ENCODE peak calls at places on chromosomes 6 and 20, in ten cellular contexts. One of them, this sample, is unnamed.

GRCh38 chr6:43828711-43829110 is 58.7 kb downstream of the VEGFA start:
- DNase-seq in cardiac fibroblast: no peak
- DNase-seq in body of pancreas: no peak
- DNase-seq in GM13977: peak; percentile 43
- DNase-seq in progenitor cell of endocrine pancreas: no peak
- DNase-seq in AG04450: no peak
- DNase-seq in heart right ventricle: no peak
- DNase-seq in astrocyte of the cerebellum: no peak
- DNase-seq in psoas muscle: no peak
- DNase-seq in fibroblast of the aortic adventitia: no peak
- DNase-seq in this sample: no peak

GRCh38 chr20:58496429-58496769 is 18.8 kb downstream of the APCDD1L start:
- DNase-seq in cardiac fibroblast: no peak
- DNase-seq in body of pancreas: no peak
- DNase-seq in GM13977: no peak
- DNase-seq in progenitor cell of endocrine pancreas: no peak
- DNase-seq in AG04450: no peak
- DNase-seq in heart right ventricle: no peak
- DNase-seq in astrocyte of the cerebellum: no peak
- DNase-seq in psoas muscle: no peak
- DNase-seq in fibroblast of the aortic adventitia: no peak
- DNase-seq in this sample: no peak

GRCh38 chr6:7085911-7086310 is 21.9 kb upstream of the RREB1 start:
- DNase-seq in cardiac fibroblast: peak; percentile 7
- DNase-seq in body of pancreas: peak; percentile 43
- DNase-seq in GM13977: no peak
- DNase-seq in progenitor cell of endocrine pancreas: no peak
- DNase-seq in AG04450: no peak
- DNase-seq in heart right ventricle: peak; percentile 27
- DNase-seq in astrocyte of the cerebellum: no peak
- DNase-seq in psoas muscle: peak; percentile 71
- DNase-seq in fibroblast of the aortic adventitia: no peak
- DNase-seq in this sample: no peak

GRCh38 chr20:6940052-6940451 is 172.6 kb downstream of the BMP2 start:
- DNase-seq in cardiac fibroblast: peak; percentile 1
- DNase-seq in body of pancreas: peak; percentile 3
- DNase-seq in GM13977: no peak
- DNase-seq in progenitor cell of endocrine pancreas: no peak
- DNase-seq in AG04450: no peak
- DNase-seq in heart right ventricle: no peak
- DNase-seq in astrocyte of the cerebellum: no peak
- DNase-seq in psoas muscle: no peak
- DNase-seq in fibroblast of the aortic adventitia: peak; percentile 18
- DNase-seq in this sample: no peak

GRCh38 chr20:62991196-62991807 is 15.5 kb downstream of the BHLHE23 start:
- DNase-seq in cardiac fibroblast: no peak
- DNase-seq in body of pancreas: no peak
- DNase-seq in GM13977: no peak
- DNase-seq in progenitor cell of endocrine pancreas: no peak
- DNase-seq in AG04450: no peak
- DNase-seq in heart right ventricle: no peak
- DNase-seq in astrocyte of the cerebellum: no peak
- DNase-seq in psoas muscle: no peak
- DNase-seq in fibroblast of the aortic adventitia: no peak
- DNase-seq in this sample: no peak

GRCh38 chr6:38567436-38567835 is 72.3 kb downstream of the BTBD9 start:
- DNase-seq in cardiac fibroblast: peak; percentile 91
- DNase-seq in body of pancreas: peak; percentile 41
- DNase-seq in GM13977: no peak
- DNase-seq in progenitor cell of endocrine pancreas: no peak
- DNase-seq in AG04450: peak; percentile 72
- DNase-seq in heart right ventricle: peak; percentile 74
- DNase-seq in astrocyte of the cerebellum: peak; percentile 80
- DNase-seq in psoas muscle: peak; percentile 85
- DNase-seq in fibroblast of the aortic adventitia: peak; percentile 94
- DNase-seq in this sample: no peak

GRCh38 chr20:18279231-18279630 is 9.1 kb upstream of the ZNF133 start:
- DNase-seq in cardiac fibroblast: no peak
- DNase-seq in body of pancreas: no peak
- DNase-seq in GM13977: no peak
- DNase-seq in progenitor cell of endocrine pancreas: no peak
- DNase-seq in AG04450: no peak
- DNase-seq in heart right ventricle: no peak
- DNase-seq in astrocyte of the cerebellum: no peak
- DNase-seq in psoas muscle: no peak
- DNase-seq in fibroblast of the aortic adventitia: no peak
- DNase-seq in this sample: no peak

GRCh38 chr6:37092851-37093727 is 76.9 kb upstream of the PIM1 start:
- DNase-seq in cardiac fibroblast: no peak
- DNase-seq in body of pancreas: peak; percentile 41
- DNase-seq in GM13977: no peak
- DNase-seq in progenitor cell of endocrine pancreas: no peak
- DNase-seq in AG04450: no peak
- DNase-seq in heart right ventricle: no peak
- DNase-seq in astrocyte of the cerebellum: no peak
- DNase-seq in psoas muscle: peak; percentile 58
- DNase-seq in fibroblast of the aortic adventitia: peak; percentile 71
- DNase-seq in this sample: no peak

GRCh38 chr6:15327271-15327670 is 81.4 kb downstream of the JARID2 start:
- DNase-seq in cardiac fibroblast: no peak
- DNase-seq in body of pancreas: peak; percentile 30
- DNase-seq in GM13977: no peak
- DNase-seq in progenitor cell of endocrine pancreas: no peak
- DNase-seq in AG04450: no peak
- DNase-seq in heart right ventricle: no peak
- DNase-seq in astrocyte of the cerebellum: no peak
- DNase-seq in psoas muscle: no peak
- DNase-seq in fibroblast of the aortic adventitia: peak; percentile 18
- DNase-seq in this sample: no peak

GRCh38 chr6:110951986-110952794 is 6.3 kb upstream of the GTF3C6 start:
- DNase-seq in cardiac fibroblast: peak; percentile 62
- DNase-seq in body of pancreas: no peak
- DNase-seq in GM13977: no peak
- DNase-seq in progenitor cell of endocrine pancreas: no peak
- DNase-seq in AG04450: no peak
- DNase-seq in heart right ventricle: no peak
- DNase-seq in astrocyte of the cerebellum: no peak
- DNase-seq in psoas muscle: no peak
- DNase-seq in fibroblast of the aortic adventitia: peak; percentile 77
- DNase-seq in this sample: no peak

GRCh38 chr6:51265426-51265825 is 446.8 kb downstream of the TFAP2B start:
- DNase-seq in cardiac fibroblast: no peak
- DNase-seq in body of pancreas: peak; percentile 35
- DNase-seq in GM13977: no peak
- DNase-seq in progenitor cell of endocrine pancreas: no peak
- DNase-seq in AG04450: no peak
- DNase-seq in heart right ventricle: no peak
- DNase-seq in astrocyte of the cerebellum: no peak
- DNase-seq in psoas muscle: no peak
- DNase-seq in fibroblast of the aortic adventitia: no peak
- DNase-seq in this sample: no peak

GRCh38 chr6:20126789-20127653 is 85.2 kb downstream of the MBOAT1 start:
- DNase-seq in cardiac fibroblast: peak; percentile 62
- DNase-seq in body of pancreas: peak; percentile 50
- DNase-seq in GM13977: peak; percentile 61
- DNase-seq in progenitor cell of endocrine pancreas: peak; percentile 64
- DNase-seq in AG04450: peak; percentile 11
- DNase-seq in heart right ventricle: peak; percentile 76
- DNase-seq in astrocyte of the cerebellum: peak; percentile 13
- DNase-seq in psoas muscle: peak; percentile 81
- DNase-seq in fibroblast of the aortic adventitia: peak; percentile 68
- DNase-seq in this sample: peak; percentile 39

GRCh38 chr20:56978475-56978874 is 288.0 kb downstream of the BMP7 start:
- DNase-seq in cardiac fibroblast: no peak
- DNase-seq in body of pancreas: peak; percentile 5
- DNase-seq in GM13977: no peak
- DNase-seq in progenitor cell of endocrine pancreas: no peak
- DNase-seq in AG04450: no peak
- DNase-seq in heart right ventricle: no peak
- DNase-seq in astrocyte of the cerebellum: no peak
- DNase-seq in psoas muscle: no peak
- DNase-seq in fibroblast of the aortic adventitia: no peak
- DNase-seq in this sample: no peak

GRCh38 chr20:45049904-45050471 is 50.9 kb downstream of the KCNS1 start:
- DNase-seq in cardiac fibroblast: no peak
- DNase-seq in body of pancreas: no peak
- DNase-seq in GM13977: no peak
- DNase-seq in progenitor cell of endocrine pancreas: no peak
- DNase-seq in AG04450: no peak
- DNase-seq in heart right ventricle: no peak
- DNase-seq in astrocyte of the cerebellum: no peak
- DNase-seq in psoas muscle: no peak
- DNase-seq in fibroblast of the aortic adventitia: no peak
- DNase-seq in this sample: no peak

GRCh38 chr20:16759161-16759523 is 11.0 kb downstream of the OTOR start:
- DNase-seq in cardiac fibroblast: no peak
- DNase-seq in body of pancreas: no peak
- DNase-seq in GM13977: no peak
- DNase-seq in progenitor cell of endocrine pancreas: no peak
- DNase-seq in AG04450: no peak
- DNase-seq in heart right ventricle: no peak
- DNase-seq in astrocyte of the cerebellum: no peak
- DNase-seq in psoas muscle: no peak
- DNase-seq in fibroblast of the aortic adventitia: peak; percentile 13
- DNase-seq in this sample: no peak

GRCh38 chr6:50816115-50816675 is 2.5 kb upstream of the TFAP2B start:
- DNase-seq in cardiac fibroblast: peak; percentile 73
- DNase-seq in body of pancreas: peak; percentile 68
- DNase-seq in GM13977: peak; percentile 77
- DNase-seq in progenitor cell of endocrine pancreas: peak; percentile 71
- DNase-seq in AG04450: peak; percentile 13
- DNase-seq in heart right ventricle: peak; percentile 42
- DNase-seq in astrocyte of the cerebellum: peak; percentile 66
- DNase-seq in psoas muscle: peak; percentile 72
- DNase-seq in fibroblast of the aortic adventitia: peak; percentile 74
- DNase-seq in this sample: no peak

GRCh38 chr20:35821807-35822242 is 50.0 kb downstream of the PHF20 start:
- DNase-seq in cardiac fibroblast: peak; percentile 65
- DNase-seq in body of pancreas: no peak
- DNase-seq in GM13977: no peak
- DNase-seq in progenitor cell of endocrine pancreas: no peak
- DNase-seq in AG04450: no peak
- DNase-seq in heart right ventricle: no peak
- DNase-seq in astrocyte of the cerebellum: peak; percentile 34
- DNase-seq in psoas muscle: no peak
- DNase-seq in fibroblast of the aortic adventitia: peak; percentile 76
- DNase-seq in this sample: no peak

GRCh38 chr6:7593234-7593633 is 3.2 kb downstream of the SNRNP48 start:
- DNase-seq in cardiac fibroblast: no peak
- DNase-seq in body of pancreas: no peak
- DNase-seq in GM13977: no peak
- DNase-seq in progenitor cell of endocrine pancreas: no peak
- DNase-seq in AG04450: no peak
- DNase-seq in heart right ventricle: no peak
- DNase-seq in astrocyte of the cerebellum: no peak
- DNase-seq in psoas muscle: no peak
- DNase-seq in fibroblast of the aortic adventitia: no peak
- DNase-seq in this sample: no peak

GRCh38 chr6:119749341-119749740 is 399.8 kb upstream of the MAN1A1 start:
- DNase-seq in cardiac fibroblast: no peak
- DNase-seq in body of pancreas: no peak
- DNase-seq in GM13977: no peak
- DNase-seq in progenitor cell of endocrine pancreas: no peak
- DNase-seq in AG04450: no peak
- DNase-seq in heart right ventricle: no peak
- DNase-seq in astrocyte of the cerebellum: no peak
- DNase-seq in psoas muscle: no peak
- DNase-seq in fibroblast of the aortic adventitia: no peak
- DNase-seq in this sample: no peak

GRCh38 chr6:158799051-158799792 is 19.9 kb downstream of the EZR start:
- DNase-seq in cardiac fibroblast: peak; percentile 58
- DNase-seq in body of pancreas: peak; percentile 96
- DNase-seq in GM13977: no peak
- DNase-seq in progenitor cell of endocrine pancreas: no peak
- DNase-seq in AG04450: no peak
- DNase-seq in heart right ventricle: no peak
- DNase-seq in astrocyte of the cerebellum: no peak
- DNase-seq in psoas muscle: no peak
- DNase-seq in fibroblast of the aortic adventitia: peak; percentile 82
- DNase-seq in this sample: no peak
- TF ChIP-seq CTCF in cardiac fibroblast: no peak
- TF ChIP-seq CTCF in body of pancreas: peak; percentile 59
- TF ChIP-seq CTCF in GM13977: no peak
- TF ChIP-seq CTCF in progenitor cell of endocrine pancreas: no peak
- TF ChIP-seq CTCF in AG04450: no peak
- TF ChIP-seq CTCF in heart right ventricle: peak; percentile 13
- TF ChIP-seq CTCF in astrocyte of the cerebellum: no peak
- TF ChIP-seq CTCF in psoas muscle: no peak
- TF ChIP-seq CTCF in fibroblast of the aortic adventitia: no peak
- TF ChIP-seq CTCF in this sample: no peak

GRCh38 chr6:142071981-142072380 is 60.7 kb upstream of the GJE1 start:
- DNase-seq in cardiac fibroblast: no peak
- DNase-seq in body of pancreas: no peak
- DNase-seq in GM13977: no peak
- DNase-seq in progenitor cell of endocrine pancreas: no peak
- DNase-seq in AG04450: no peak
- DNase-seq in heart right ventricle: no peak
- DNase-seq in astrocyte of the cerebellum: no peak
- DNase-seq in psoas muscle: no peak
- DNase-seq in fibroblast of the aortic adventitia: no peak
- DNase-seq in this sample: no peak
- TF ChIP-seq CTCF in cardiac fibroblast: peak; percentile 12
- TF ChIP-seq CTCF in body of pancreas: no peak
- TF ChIP-seq CTCF in GM13977: no peak
- TF ChIP-seq CTCF in progenitor cell of endocrine pancreas: no peak
- TF ChIP-seq CTCF in AG04450: peak; percentile 17
- TF ChIP-seq CTCF in heart right ventricle: no peak
- TF ChIP-seq CTCF in astrocyte of the cerebellum: no peak
- TF ChIP-seq CTCF in psoas muscle: no peak
- TF ChIP-seq CTCF in fibroblast of the aortic adventitia: no peak
- TF ChIP-seq CTCF in this sample: no peak

GRCh38 chr20:11098888-11099287 is 425.1 kb upstream of the JAG1 start:
- DNase-seq in cardiac fibroblast: no peak
- DNase-seq in body of pancreas: no peak
- DNase-seq in GM13977: no peak
- DNase-seq in progenitor cell of endocrine pancreas: no peak
- DNase-seq in AG04450: no peak
- DNase-seq in heart right ventricle: no peak
- DNase-seq in astrocyte of the cerebellum: no peak
- DNase-seq in psoas muscle: no peak
- DNase-seq in fibroblast of the aortic adventitia: no peak
- DNase-seq in this sample: no peak
- TF ChIP-seq CTCF in cardiac fibroblast: no peak
- TF ChIP-seq CTCF in body of pancreas: peak; percentile 16
- TF ChIP-seq CTCF in GM13977: no peak
- TF ChIP-seq CTCF in progenitor cell of endocrine pancreas: no peak
- TF ChIP-seq CTCF in AG04450: no peak
- TF ChIP-seq CTCF in heart right ventricle: peak; percentile 22
- TF ChIP-seq CTCF in astrocyte of the cerebellum: no peak
- TF ChIP-seq CTCF in psoas muscle: no peak
- TF ChIP-seq CTCF in fibroblast of the aortic adventitia: peak; percentile 11
- TF ChIP-seq CTCF in this sample: no peak

DNA sequence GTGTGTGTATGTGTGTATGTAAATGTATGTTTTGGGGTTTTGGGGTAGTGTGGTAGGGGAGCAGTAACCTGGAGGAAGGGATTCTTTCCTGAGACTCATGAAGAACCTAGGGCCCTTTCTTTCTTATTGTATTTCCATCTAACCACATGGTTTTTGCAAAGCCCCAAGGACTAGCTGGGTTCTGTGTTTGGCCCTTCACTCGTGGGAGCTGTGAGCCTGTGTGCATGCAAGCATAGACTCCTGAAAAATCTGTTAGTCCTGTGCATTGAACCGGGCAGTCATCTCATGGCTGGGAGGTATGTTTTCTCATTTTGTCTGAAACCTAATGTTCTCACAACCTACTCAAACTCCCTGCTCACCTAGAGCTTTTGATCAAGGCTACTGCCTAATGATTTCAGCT is 219.1 kb downstream of the PHACTR1 start:
- DNase-seq in cardiac fibroblast: no peak
- DNase-seq in body of pancreas: no peak
- DNase-seq in GM13977: no peak
- DNase-seq in progenitor cell of endocrine pancreas: no peak
- DNase-seq in AG04450: no peak
- DNase-seq in heart right ventricle: no peak
- DNase-seq in astrocyte of the cerebellum: no peak
- DNase-seq in psoas muscle: no peak
- DNase-seq in fibroblast of the aortic adventitia: no peak
- DNase-seq in this sample: no peak
- TF ChIP-seq CTCF in cardiac fibroblast: no peak
- TF ChIP-seq CTCF in body of pancreas: no peak
- TF ChIP-seq CTCF in GM13977: no peak
- TF ChIP-seq CTCF in progenitor cell of endocrine pancreas: no peak
- TF ChIP-seq CTCF in AG04450: no peak
- TF ChIP-seq CTCF in heart right ventricle: no peak
- TF ChIP-seq CTCF in astrocyte of the cerebellum: no peak
- TF ChIP-seq CTCF in psoas muscle: no peak
- TF ChIP-seq CTCF in fibroblast of the aortic adventitia: no peak
- TF ChIP-seq CTCF in this sample: no peak

This sample was measured in activated B cell treated with CpG ODN at 0.5 μM for 24 hours.